ENCODE peak calls at places on chromosomes 13 and 19, in seven cellular contexts. One of them, this sample, is unnamed.

GRCh38 chr19:10601999-10602329 is 14.9 kb upstream of the AP1M2 start:
- DNase-seq in PC-3: no peak
- DNase-seq in GM23248: no peak
- DNase-seq in OCI-LY7: no peak
- DNase-seq in GM23338: no peak
- DNase-seq in SK-N-SH: no peak
- DNase-seq in hepatocyte: no peak
- DNase-seq in this sample: no peak

GRCh38 chr19:57829316-57829715 is 783 bp upstream of the ZNF587B start:
- DNase-seq in PC-3: no peak
- DNase-seq in GM23248: no peak
- DNase-seq in OCI-LY7: no peak
- DNase-seq in GM23338: no peak
- DNase-seq in SK-N-SH: no peak
- DNase-seq in hepatocyte: peak
- DNase-seq in this sample: no peak

GRCh38 chr19:20558011-20558410 is 7.6 kb downstream of the ZNF737 start:
- DNase-seq in PC-3: no peak
- DNase-seq in GM23248: no peak
- DNase-seq in OCI-LY7: no peak
- DNase-seq in GM23338: peak
- DNase-seq in SK-N-SH: no peak
- DNase-seq in hepatocyte: no peak
- DNase-seq in this sample: no peak

GRCh38 chr13:99124695-99125334 is 75.8 kb upstream of the UBAC2 start:
- DNase-seq in PC-3: peak
- DNase-seq in GM23248: peak
- DNase-seq in OCI-LY7: peak
- DNase-seq in GM23338: no peak
- DNase-seq in SK-N-SH: no peak
- DNase-seq in hepatocyte: no peak
- DNase-seq in this sample: no peak

GRCh38 chr13:113429608-113429985 is 23.7 kb downstream of the ADPRHL1 start:
- DNase-seq in PC-3: no peak
- DNase-seq in GM23248: no peak
- DNase-seq in OCI-LY7: no peak
- DNase-seq in GM23338: no peak
- DNase-seq in SK-N-SH: no peak
- DNase-seq in hepatocyte: no peak
- DNase-seq in this sample: peak

GRCh38 chr19:32241957-32242710 is 103.3 kb upstream of the ZNF507 start:
- DNase-seq in PC-3: no peak
- DNase-seq in GM23248: no peak
- DNase-seq in OCI-LY7: no peak
- DNase-seq in GM23338: no peak
- DNase-seq in SK-N-SH: no peak
- DNase-seq in hepatocyte: no peak
- DNase-seq in this sample: no peak

GRCh38 chr19:19591133-19591825 is 27.2 kb downstream of the PBX4 start:
- DNase-seq in PC-3: peak
- DNase-seq in GM23248: peak
- DNase-seq in OCI-LY7: no peak
- DNase-seq in GM23338: peak
- DNase-seq in SK-N-SH: no peak
- DNase-seq in hepatocyte: peak
- DNase-seq in this sample: peak

GRCh38 chr13:49253997-49254396 is 6.3 kb downstream of the CDADC1 start:
- DNase-seq in PC-3: no peak
- DNase-seq in GM23248: no peak
- DNase-seq in OCI-LY7: no peak
- DNase-seq in GM23338: no peak
- DNase-seq in SK-N-SH: no peak
- DNase-seq in hepatocyte: no peak
- DNase-seq in this sample: no peak

GRCh38 chr19:43782689-43783231 is 2.0 kb upstream of the KCNN4 start:
- DNase-seq in PC-3: no peak
- DNase-seq in GM23248: no peak
- DNase-seq in OCI-LY7: peak
- DNase-seq in GM23338: no peak
- DNase-seq in SK-N-SH: no peak
- DNase-seq in hepatocyte: no peak
- DNase-seq in this sample: no peak

GRCh38 chr13:27132538-27132937 is 39.1 kb downstream of the USP12 start:
- DNase-seq in PC-3: no peak
- DNase-seq in GM23248: no peak
- DNase-seq in OCI-LY7: no peak
- DNase-seq in GM23338: no peak
- DNase-seq in SK-N-SH: no peak
- DNase-seq in hepatocyte: no peak
- DNase-seq in this sample: no peak

GRCh38 chr13:52395704-52396103 is 10.3 kb downstream of the THSD1 start:
- DNase-seq in PC-3: no peak
- DNase-seq in GM23248: no peak
- DNase-seq in OCI-LY7: no peak
- DNase-seq in GM23338: no peak
- DNase-seq in SK-N-SH: no peak
- DNase-seq in hepatocyte: no peak
- DNase-seq in this sample: no peak
- TF ChIP-seq EZH2phosphoT487 in PC-3: no peak
- TF ChIP-seq EZH2phosphoT487 in GM23248: no peak
- TF ChIP-seq EZH2phosphoT487 in OCI-LY7: no peak
- TF ChIP-seq EZH2phosphoT487 in GM23338: no peak
- TF ChIP-seq EZH2phosphoT487 in SK-N-SH: no peak
- TF ChIP-seq EZH2phosphoT487 in hepatocyte: no peak
- TF ChIP-seq EZH2phosphoT487 in this sample: no peak

GRCh38 chr19:5717215-5717614 is 2.7 kb downstream of the LONP1 start:
- DNase-seq in PC-3: no peak
- DNase-seq in GM23248: no peak
- DNase-seq in OCI-LY7: no peak
- DNase-seq in GM23338: no peak
- DNase-seq in SK-N-SH: no peak
- DNase-seq in hepatocyte: no peak
- DNase-seq in this sample: no peak
- H3K4me3 ChIP-seq in PC-3: peak
- H3K4me3 ChIP-seq in GM23248: peak
- H3K4me3 ChIP-seq in OCI-LY7: peak
- H3K4me3 ChIP-seq in GM23338: no peak
- H3K4me3 ChIP-seq in SK-N-SH: no peak
- H3K4me3 ChIP-seq in hepatocyte: no peak
- H3K4me3 ChIP-seq in this sample: no peak

DNA sequence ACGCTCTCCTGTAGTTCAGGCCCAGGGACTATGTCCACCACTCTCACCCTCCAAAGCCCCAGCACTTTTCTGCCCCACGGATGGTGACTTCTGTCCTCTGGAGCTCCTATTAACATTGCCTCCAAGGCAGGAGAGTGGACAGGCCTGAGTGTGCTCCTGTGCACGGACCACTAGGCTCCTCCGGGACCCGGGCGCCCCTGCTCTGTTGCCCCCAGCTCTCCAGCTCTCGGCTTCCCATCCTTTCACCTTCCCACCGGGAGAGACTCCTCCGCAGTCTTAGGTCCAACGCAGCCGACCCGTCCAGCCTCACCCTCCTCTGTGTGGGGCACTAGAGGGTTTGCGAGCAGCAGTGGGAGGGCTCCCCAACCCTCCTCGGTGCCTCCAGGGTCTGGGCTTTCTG is 30.4 kb downstream of the CAPN12 start:
- DNase-seq in PC-3: no peak
- DNase-seq in GM23248: no peak
- DNase-seq in OCI-LY7: no peak
- DNase-seq in GM23338: no peak
- DNase-seq in SK-N-SH: no peak
- DNase-seq in hepatocyte: no peak
- DNase-seq in this sample: no peak
- H3K27ac ChIP-seq in PC-3: no peak
- H3K27ac ChIP-seq in GM23248: no peak
- H3K27ac ChIP-seq in OCI-LY7: no peak
- H3K27ac ChIP-seq in GM23338: no peak
- H3K27ac ChIP-seq in SK-N-SH: no peak
- H3K27ac ChIP-seq in hepatocyte: no peak
- H3K27ac ChIP-seq in this sample: no peak

DNA sequence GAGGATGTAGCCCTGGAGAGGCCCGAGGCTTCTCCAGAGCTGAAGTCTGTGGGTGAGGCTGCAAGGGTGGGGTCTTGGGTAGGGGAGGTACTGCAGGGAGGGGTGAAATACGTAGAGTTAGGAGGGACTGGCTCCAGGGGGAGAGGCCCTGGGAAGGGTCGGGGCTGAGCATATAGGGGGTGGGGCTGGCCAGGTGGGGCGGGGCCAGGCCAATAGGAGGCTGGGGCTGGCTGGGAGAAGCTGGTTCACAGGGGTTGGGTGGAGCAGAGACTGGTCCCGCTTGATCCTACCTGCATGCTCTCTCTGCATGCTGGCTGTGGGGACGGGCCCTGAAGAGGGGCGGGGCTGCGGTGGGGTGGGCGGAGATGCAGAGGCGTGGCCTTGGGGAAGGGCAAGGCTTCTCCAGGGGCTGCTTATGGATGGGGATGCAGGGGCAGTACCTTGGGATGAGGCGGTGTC is 51.9 kb downstream of the CELF5 start:
- DNase-seq in PC-3: peak
- DNase-seq in GM23248: no peak
- DNase-seq in OCI-LY7: peak
- DNase-seq in GM23338: peak
- DNase-seq in SK-N-SH: peak
- DNase-seq in hepatocyte: peak
- DNase-seq in this sample: peak
- TF ChIP-seq EZH2phosphoT487 in PC-3: no peak
- TF ChIP-seq EZH2phosphoT487 in GM23248: no peak
- TF ChIP-seq EZH2phosphoT487 in OCI-LY7: no peak
- TF ChIP-seq EZH2phosphoT487 in GM23338: no peak
- TF ChIP-seq EZH2phosphoT487 in SK-N-SH: no peak
- TF ChIP-seq EZH2phosphoT487 in hepatocyte: no peak
- TF ChIP-seq EZH2phosphoT487 in this sample: no peak

GRCh38 chr19:41956621-41957020 is 2.5 kb downstream of the RABAC1 start:
- DNase-seq in PC-3: no peak
- DNase-seq in GM23248: no peak
- DNase-seq in OCI-LY7: no peak
- DNase-seq in GM23338: no peak
- DNase-seq in SK-N-SH: no peak
- DNase-seq in hepatocyte: no peak
- DNase-seq in this sample: no peak
- H3K4me3 ChIP-seq in PC-3: no peak
- H3K4me3 ChIP-seq in GM23248: no peak
- H3K4me3 ChIP-seq in OCI-LY7: no peak
- H3K4me3 ChIP-seq in GM23338: no peak
- H3K4me3 ChIP-seq in SK-N-SH: no peak
- H3K4me3 ChIP-seq in hepatocyte: no peak
- H3K4me3 ChIP-seq in this sample: no peak

GRCh38 chr19:45139286-45140143 is 21.3 kb downstream of the NKPD1 start:
- DNase-seq in PC-3: no peak
- DNase-seq in GM23248: no peak
- DNase-seq in OCI-LY7: no peak
- DNase-seq in GM23338: no peak
- DNase-seq in SK-N-SH: no peak
- DNase-seq in hepatocyte: no peak
- DNase-seq in this sample: no peak

GRCh38 chr19:45138303-45138751 is 22.5 kb downstream of the NKPD1 start:
- DNase-seq in PC-3: no peak
- DNase-seq in GM23248: no peak
- DNase-seq in OCI-LY7: peak
- DNase-seq in GM23338: no peak
- DNase-seq in SK-N-SH: no peak
- DNase-seq in hepatocyte: no peak
- DNase-seq in this sample: no peak

GRCh38 chr19:45135176-45135575 is 25.6 kb downstream of the NKPD1 start:
- DNase-seq in PC-3: no peak
- DNase-seq in GM23248: no peak
- DNase-seq in OCI-LY7: no peak
- DNase-seq in GM23338: no peak
- DNase-seq in SK-N-SH: no peak
- DNase-seq in hepatocyte: no peak
- DNase-seq in this sample: no peak

GRCh38 chr19:45136507-45137178 is 24.1 kb downstream of the NKPD1 start:
- DNase-seq in PC-3: no peak
- DNase-seq in GM23248: no peak
- DNase-seq in OCI-LY7: peak
- DNase-seq in GM23338: no peak
- DNase-seq in SK-N-SH: peak
- DNase-seq in hepatocyte: no peak
- DNase-seq in this sample: peak

DNA sequence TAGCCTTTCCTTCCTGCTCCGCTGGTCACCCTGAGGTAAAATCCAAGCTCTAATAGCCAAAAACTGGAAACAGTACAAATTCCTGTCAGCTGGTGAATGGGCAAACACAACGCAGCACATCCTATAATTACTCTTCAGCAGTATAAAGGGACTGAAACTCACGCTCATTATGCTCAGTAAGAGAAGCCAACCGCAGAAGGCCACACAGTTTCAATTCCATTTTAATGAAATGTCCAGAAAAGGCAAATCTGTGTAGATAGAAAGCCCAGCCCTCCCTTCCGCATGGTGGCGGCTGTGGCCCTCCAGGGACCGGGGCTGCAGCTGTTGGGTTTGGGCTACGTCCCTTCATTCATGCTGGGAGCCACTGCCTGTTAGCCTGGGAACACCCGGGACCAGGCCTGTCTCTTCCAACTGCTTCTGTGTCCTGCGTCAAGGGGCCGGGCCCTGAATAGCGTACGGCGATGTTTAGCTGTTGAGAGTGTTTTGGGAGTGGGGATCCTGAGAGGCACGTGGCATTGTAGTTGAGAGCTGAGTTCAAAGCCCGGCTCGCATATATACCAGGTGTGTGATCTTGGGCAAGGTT is 23.5 kb downstream of the NKPD1 start:
- DNase-seq in PC-3: no peak
- DNase-seq in GM23248: no peak
- DNase-seq in OCI-LY7: peak
- DNase-seq in GM23338: no peak
- DNase-seq in SK-N-SH: peak
- DNase-seq in hepatocyte: no peak
- DNase-seq in this sample: no peak
- H3K27ac ChIP-seq in PC-3: no peak
- H3K27ac ChIP-seq in GM23248: no peak
- H3K27ac ChIP-seq in OCI-LY7: peak
- H3K27ac ChIP-seq in GM23338: peak
- H3K27ac ChIP-seq in SK-N-SH: no peak
- H3K27ac ChIP-seq in hepatocyte: no peak
- H3K27ac ChIP-seq in this sample: peak

DNA sequence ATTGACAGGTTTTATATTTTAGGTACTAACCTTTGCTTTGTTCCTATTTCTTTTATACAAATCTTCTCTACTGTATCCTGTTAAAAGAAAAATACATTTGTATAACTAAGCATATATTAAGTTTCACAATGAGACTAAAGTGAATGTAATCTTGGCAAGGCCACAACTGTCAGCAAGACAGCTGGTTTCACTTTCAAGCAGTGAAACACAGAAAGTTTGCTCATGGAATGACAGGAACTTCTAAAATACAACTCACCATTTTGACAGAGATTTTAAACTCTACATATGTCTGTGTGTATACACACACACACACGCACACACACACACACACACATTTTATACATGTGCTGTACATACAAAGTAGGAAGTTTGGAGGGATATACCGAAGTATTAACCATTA is 53.3 kb downstream of the PARP4 start:
- DNase-seq in PC-3: no peak
- DNase-seq in GM23248: peak
- DNase-seq in OCI-LY7: no peak
- DNase-seq in GM23338: no peak
- DNase-seq in SK-N-SH: no peak
- DNase-seq in hepatocyte: no peak
- DNase-seq in this sample: no peak
- TF ChIP-seq EZH2phosphoT487 in PC-3: no peak
- TF ChIP-seq EZH2phosphoT487 in GM23248: no peak
- TF ChIP-seq EZH2phosphoT487 in OCI-LY7: no peak
- TF ChIP-seq EZH2phosphoT487 in GM23338: no peak
- TF ChIP-seq EZH2phosphoT487 in SK-N-SH: no peak
- TF ChIP-seq EZH2phosphoT487 in hepatocyte: no peak
- TF ChIP-seq EZH2phosphoT487 in this sample: no peak